ENCODE peak calls at places on chromosome 2, in four cellular contexts. C is activated CD4-positive, alpha-beta T cell treated with anti-CD3 and anti-CD28 coated beads, Interleukin-2, amount 50 U/mL, for 48 hours; Q is GM10248; R is HL-60. E is an unnamed sample.

GRCh38 chr2:101729521-101730190 is 32.1 kb downstream of the MAP4K4 start:
- DNase-seq in C (no peak), Q (no peak), R (no peak), E (no peak)

GRCh38 chr2:132814651-132815050 is 144.6 kb upstream of the LYPD1 start:
- DNase-seq in C (no peak), Q (no peak), R (no peak), E (no peak)

GRCh38 chr2:11525762-11526161 is 8.1 kb upstream of the GREB1 start:
- DNase-seq in C (no peak), Q (no peak), R (no peak), E (no peak)

GRCh38 chr2:207930747-207931146 is 94.6 kb downstream of the PLEKHM3 start:
- DNase-seq in C (no peak), Q (no peak), R (no peak), E (no peak)

GRCh38 chr2:157229572-157229971 is 27.9 kb upstream of the GALNT5 start:
- DNase-seq in C (no peak), Q (no peak), R (no peak), E (no peak)

GRCh38 chr2:10909050-10909995 is 2.4 kb upstream of the KCNF1 start:
- DNase-seq in C (peak; percentile 10), Q (no peak), R (no peak), E (peak; percentile 12)

GRCh38 chr2:101500175-101500574 is 25.3 kb upstream of the RFX8 start:
- DNase-seq in C (no peak), Q (no peak), R (no peak), E (no peak)

GRCh38 chr2:25215948-25216679 is 47.7 kb upstream of the POMC start:
- DNase-seq in C (peak; percentile 80), Q (peak; percentile 88), R (peak; percentile 49), E (peak; percentile 60)

GRCh38 chr2:120287183-120288015 is 34.7 kb downstream of the RALB start:
- DNase-seq in C (peak; percentile 39), Q (peak; percentile 75), R (peak; percentile 58), E (no peak)

GRCh38 chr2:232260075-232260474 is 118.5 kb upstream of the ALPP start:
- DNase-seq in C (no peak), Q (no peak), R (no peak), E (no peak)

GRCh38 chr2:220078439-220078838 is 451.0 kb downstream of the SLC4A3 start:
- DNase-seq in C (no peak), Q (no peak), R (no peak), E (no peak)

GRCh38 chr2:88521445-88522070 is 69.1 kb upstream of the FOXI3 start:
- DNase-seq in C (no peak), Q (no peak), R (no peak), E (no peak)

GRCh38 chr2:133561045-133561852 is 7.0 kb downstream of the NCKAP5 start:
- DNase-seq in C (no peak), Q (peak; percentile 24), R (no peak), E (no peak)

GRCh38 chr2:88055049-88055435 is 541 bp downstream of the KRCC1 start:
- DNase-seq in C (no peak), Q (no peak), R (no peak), E (no peak)

GRCh38 chr2:231200805-231201474 is 2.5 kb downstream of the ARMC9 start:
- DNase-seq in C (no peak), Q (no peak), R (no peak), E (no peak)

GRCh38 chr2:136238552-136239346 is 120.8 kb upstream of the CXCR4 start:
- DNase-seq in C (peak; percentile 38), Q (peak; percentile 65), R (peak; percentile 71), E (peak; percentile 46)

GRCh38 chr2:67234443-67234842 is 162.7 kb upstream of the ETAA1 start:
- DNase-seq in C (no peak), Q (no peak), R (peak; percentile 4), E (no peak)

GRCh38 chr2:37471994-37472393 is 127.6 kb downstream of the QPCT start:
- DNase-seq in C (no peak), Q (no peak), R (no peak), E (no peak)

GRCh38 chr2:176172007-176172747 is 15.1 kb downstream of the HOXD3 start:
- DNase-seq in C (no peak), Q (no peak), R (no peak), E (no peak)

GRCh38 chr2:16084274-16084673 is 143.9 kb downstream of the MYCN start:
- DNase-seq in C (no peak), Q (no peak), R (no peak), E (no peak)

GRCh38 chr2:24872344-24873115 is 47.5 kb downstream of the ADCY3 start:
- DNase-seq in C (no peak), Q (no peak), R (no peak), E (no peak)

GRCh38 chr2:190891370-190891769 is 10.7 kb downstream of the GLS start:
- DNase-seq in C (no peak), Q (peak; percentile 31), R (peak; percentile 65), E (no peak)